ENCODE peak calls at places on chromosomes 2 and 18, in ten cellular contexts. K is NCI-H1436 treated with DMSO at 0.1 percent for 48 hours; T is astrocyte of the spinal cord; E is NCI-H1105 treated with DMSO at 0.1 percent for 48 hours; D is AG08396; Q is retina; M is brain microvascular endothelial cell; U is stimulated activated CD8-positive, alpha-beta memory T cell treated with anti-CD3 and anti-CD28 coated beads, Interleukin-15, amount 100 ng/mL, for 1 hour; C is GM19239; W is NCI-H2081. B is an unnamed sample.

GRCh38 chr18:66587430-66587829 is 16.5 kb downstream of the CDH19 start:
- DNase-seq in K (no peak), T (no peak), E (no peak), D (no peak), Q (no peak), M (no peak), U (no peak), C (no peak), W (no peak), B (no peak)

GRCh38 chr2:64858541-64859031 is 130.6 kb upstream of the SLC1A4 start:
- DNase-seq in K (no peak), T (no peak), E (no peak), D (no peak), Q (no peak), M (no peak), U (no peak), C (no peak), W (no peak), B (no peak)

GRCh38 chr18:2912357-2913299 is 65.8 kb downstream of the EMILIN2 start:
- DNase-seq in K (no peak), T (no peak), E (no peak), D (no peak), Q (no peak), M (no peak), U (no peak), C (no peak), W (no peak), B (no peak)

GRCh38 chr2:200219400-200220113 is 86.9 kb upstream of the SPATS2L start:
- DNase-seq in K (no peak), T (no peak), E (no peak), D (no peak), Q (no peak), M (no peak), U (no peak), C (no peak), W (peak), B (no peak)

GRCh38 chr2:237072067-237072931 is 13.4 kb upstream of the COPS8 start:
- DNase-seq in K (no peak), T (peak), E (peak), D (peak), Q (peak), M (peak), U (peak), C (no peak), W (peak), B (peak)

GRCh38 chr18:51438797-51439350 is 241.4 kb upstream of the MEX3C start:
- DNase-seq in K (no peak), T (no peak), E (no peak), D (no peak), Q (no peak), M (no peak), U (no peak), C (no peak), W (no peak), B (peak)

GRCh38 chr18:10892801-10893595 is 256.4 kb downstream of the PIEZO2 start:
- DNase-seq in K (no peak), T (no peak), E (no peak), D (no peak), Q (no peak), M (no peak), U (no peak), C (no peak), W (no peak), B (no peak)

GRCh38 chr2:136828162-136828561 is 62.8 kb downstream of the THSD7B start:
- DNase-seq in K (no peak), T (no peak), E (no peak), D (no peak), Q (no peak), M (no peak), U (no peak), C (no peak), W (no peak), B (no peak)

GRCh38 chr2:156673271-156673615 is 237.1 kb downstream of the GPD2 start:
- DNase-seq in K (no peak), T (no peak), E (no peak), D (no peak), Q (no peak), M (no peak), U (no peak), C (no peak), W (no peak), B (no peak)

GRCh38 chr2:156436477-156437085 is 402 bp downstream of the GPD2 start:
- DNase-seq in K (no peak), T (peak), E (no peak), D (no peak), Q (no peak), M (no peak), U (no peak), C (no peak), W (no peak), B (peak)

GRCh38 chr2:171595896-171596295 is 73.6 kb downstream of the CYBRD1 start:
- DNase-seq in K (no peak), T (peak), E (no peak), D (peak), Q (no peak), M (peak), U (no peak), C (no peak), W (no peak), B (no peak)

GRCh38 chr2:225354281-225354774 is 45.2 kb upstream of the NYAP2 start:
- DNase-seq in K (no peak), T (peak), E (no peak), D (no peak), Q (peak), M (peak), U (no peak), C (no peak), W (peak), B (no peak)

GRCh38 chr2:19949071-19949470 is 40.8 kb downstream of the WDR35 start:
- DNase-seq in K (no peak), T (peak), E (no peak), D (peak), Q (no peak), M (peak), U (no peak), C (no peak), W (no peak), B (no peak)

GRCh38 chr2:146108993-146109392 is 1589.1 kb upstream of the ZEB2 start:
- DNase-seq in K (no peak), T (no peak), E (no peak), D (no peak), Q (no peak), M (no peak), U (no peak), C (no peak), W (no peak), B (no peak)

GRCh38 chr18:79750980-79751571 is 46.7 kb upstream of the KCNG2 start:
- DNase-seq in K (no peak), T (no peak), E (no peak), D (no peak), Q (no peak), M (no peak), U (no peak), C (no peak), W (no peak), B (no peak)

B was measured in MM.1S.